ENCODE peak calls at places on chromosomes 13 and 19, in six cellular contexts. X, C, H, B, U and N are unnamed samples.

GRCh38 chr19:50301607-50301971 is 27.6 kb downstream of the KCNC3 start:
- DNase-seq in X (no peak), C (no peak), H (no peak), B (no peak), U (no peak), N (no peak)

GRCh38 chr19:16100524-16100923 is 11.2 kb upstream of the RAB8A start:
- DNase-seq in X (no peak), C (no peak), H (no peak), B (no peak), U (no peak), N (no peak)

GRCh38 chr19:10113592-10113963 is 2.1 kb downstream of the P2RY11 start:
- DNase-seq in X (no peak), C (no peak), H (no peak), B (no peak), U (no peak), N (no peak)

GRCh38 chr19:1250374-1251232 is 2.2 kb downstream of the MIDN start:
- DNase-seq in X (peak; percentile 67), C (peak; percentile 84), H (no peak), B (peak; percentile 65), U (peak; percentile 93), N (peak; percentile 64)

GRCh38 chr13:26133286-26133685 is 81.5 kb upstream of the SHISA2 start:
- DNase-seq in X (no peak), C (no peak), H (no peak), B (no peak), U (no peak), N (no peak)

GRCh38 chr13:80341771-80342271 is 895 bp upstream of the SPRY2 start:
- DNase-seq in X (peak; percentile 68), C (peak; percentile 87), H (no peak), B (peak; percentile 67), U (no peak), N (peak; percentile 56)

GRCh38 chr19:1401138-1401888 is at the start of gene GAMT:
- DNase-seq in X (peak; percentile 37), C (peak; percentile 77), H (no peak), B (no peak), U (no peak), N (peak; percentile 87)

GRCh38 chr19:42129399-42130253 is 2.6 kb downstream of the POU2F2 start:
- DNase-seq in X (peak; percentile 45), C (no peak), H (peak; percentile 82), B (peak; percentile 31), U (peak; percentile 84), N (peak; percentile 76)

GRCh38 chr13:53343345-53343744 is 314.7 kb downstream of the OLFM4 start:
- DNase-seq in X (no peak), C (peak; percentile 91), H (no peak), B (no peak), U (no peak), N (no peak)

GRCh38 chr19:45564131-45564780 is 20.3 kb downstream of the OPA3 start:
- DNase-seq in X (no peak), C (peak; percentile 81), H (no peak), B (no peak), U (no peak), N (no peak)

GRCh38 chr13:43284162-43284561 is 260.8 kb downstream of the DNAJC15 start:
- DNase-seq in X (peak; percentile 81), C (no peak), H (peak; percentile 62), B (no peak), U (no peak), N (peak; percentile 66)

GRCh38 chr13:66427330-66427990 is 802.7 kb downstream of the PCDH9 start:
- DNase-seq in X (no peak), C (no peak), H (no peak), B (no peak), U (no peak), N (no peak)

GRCh38 chr19:42220751-42221097 is 612 bp downstream of the ZNF526 start:
- DNase-seq in X (no peak), C (no peak), H (no peak), B (no peak), U (no peak), N (no peak)

GRCh38 chr19:52566588-52566987 is 3.5 kb upstream of the ZNF701 start:
- DNase-seq in X (peak; percentile 60), C (no peak), H (peak; percentile 75), B (no peak), U (no peak), N (peak; percentile 20)

GRCh38 chr19:52567921-52568320 is 2.2 kb upstream of the ZNF701 start:
- DNase-seq in X (no peak), C (no peak), H (no peak), B (no peak), U (no peak), N (no peak)

GRCh38 chr19:52570005-52570861 is at the start of gene ZNF701:
- DNase-seq in X (peak; percentile 87), C (peak; percentile 99), H (peak; percentile 91), B (peak; percentile 97), U (peak; percentile 98), N (peak; percentile 93)

DNA sequence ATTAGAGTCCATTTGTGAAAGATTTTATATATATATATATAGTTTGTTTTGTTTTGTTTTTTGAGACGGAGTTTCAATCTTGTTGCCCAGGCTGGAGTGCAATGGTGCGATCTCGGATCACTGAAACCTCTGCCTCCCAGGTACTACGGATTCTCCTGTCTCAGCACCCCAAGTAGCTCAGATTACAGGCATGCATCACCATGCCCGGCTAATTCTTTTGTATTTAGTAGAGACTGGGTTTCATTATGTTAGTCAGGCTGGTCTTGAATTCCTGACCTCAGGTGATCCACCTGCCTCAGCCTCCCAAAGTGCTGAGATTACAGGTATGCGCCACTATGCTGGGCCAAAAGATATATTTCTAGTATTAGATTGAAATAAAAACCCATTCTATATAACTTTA is 4.0 kb upstream of the ZNF701 start:
- DNase-seq in X (no peak), C (no peak), H (no peak), B (no peak), U (no peak), N (no peak)
- H3K9me3 ChIP-seq in X (no peaks in the 10 kb centered on the region), C (peaks cover 20% of the 10 kb centered on the region), H (peaks cover 37% of the 10 kb centered on the region), B (no peaks in the 10 kb centered on the region), U (peaks cover 13% of the 10 kb centered on the region), N (peaks cover 50% of the 10 kb centered on the region)

DNA sequence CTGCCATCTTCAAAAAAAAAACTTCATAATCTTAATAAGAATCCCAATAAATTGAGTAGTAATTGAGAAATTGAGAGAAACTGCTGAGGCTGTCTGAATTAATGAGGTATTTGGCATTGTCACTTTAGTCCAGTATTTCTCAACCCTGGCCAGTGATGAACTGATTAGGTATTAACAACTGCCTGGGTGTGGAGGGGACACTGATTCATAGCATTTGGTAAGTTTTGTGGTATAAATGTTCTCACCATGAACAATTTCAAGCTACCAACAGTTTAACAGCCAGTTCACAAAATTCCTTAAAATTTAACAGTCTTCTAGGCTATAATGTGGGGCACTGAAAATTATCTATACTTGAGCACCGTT is 18.3 kb downstream of the GPC6 start:
- DNase-seq in X (peak; percentile 86), C (no peak), H (peak; percentile 75), B (no peak), U (no peak), N (peak; percentile 56)
- H3K9ac ChIP-seq in X (no peak overlapping the region), C (no peak overlapping the region), H (peak overlapping the region; percentile 46), B (no peak overlapping the region), U (no peak overlapping the region), N (peak overlapping the region; percentile 89)

DNA sequence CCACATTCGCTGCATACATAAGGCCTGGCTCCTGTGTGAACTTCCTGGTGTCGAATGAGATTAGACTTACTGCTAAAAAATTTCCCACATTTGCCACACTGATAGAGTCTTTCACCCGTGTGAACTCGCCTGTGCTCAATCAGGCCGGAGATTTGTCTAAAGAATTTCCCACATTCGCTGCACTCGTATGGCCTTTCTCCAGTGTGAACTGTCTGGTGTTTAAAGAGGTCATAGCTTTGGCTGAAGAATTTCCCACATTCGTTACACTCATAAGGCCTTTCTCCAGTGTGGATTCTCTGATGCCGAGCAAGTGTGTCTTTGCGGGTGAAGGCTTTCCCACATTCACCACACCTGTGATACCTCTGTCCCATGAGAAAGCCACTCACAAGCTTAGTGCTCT is 6.5 kb downstream of the ZNF671 start:
- DNase-seq in X (no peak), C (no peak), H (no peak), B (no peak), U (no peak), N (no peak)
- H3K9me3 ChIP-seq in X (peaks cover 11% of the 10 kb centered on the region), C (peaks cover 24% of the 10 kb centered on the region), H (peaks cover 31% of the 10 kb centered on the region), B (peaks cover 12% of the 10 kb centered on the region), U (peaks cover 52% of the 10 kb centered on the region), N (peaks cover 24% of the 10 kb centered on the region)

GRCh38 chr19:31092189-31092753 is 257.0 kb downstream of the TSHZ3 start:
- DNase-seq in X (no peak), C (no peak), H (no peak), B (no peak), U (no peak), N (no peak)

GRCh38 chr19:31096047-31096446 is 253.2 kb downstream of the TSHZ3 start:
- DNase-seq in X (no peak), C (no peak), H (no peak), B (no peak), U (peak; percentile 69), N (no peak)

GRCh38 chr19:31096930-31097329 is 252.3 kb downstream of the TSHZ3 start:
- DNase-seq in X (no peak), C (no peak), H (no peak), B (no peak), U (no peak), N (no peak)

GRCh38 chr19:31099470-31100190 is 249.6 kb downstream of the TSHZ3 start:
- DNase-seq in X (no peak), C (no peak), H (no peak), B (no peak), U (no peak), N (peak; percentile 54)

DNA sequence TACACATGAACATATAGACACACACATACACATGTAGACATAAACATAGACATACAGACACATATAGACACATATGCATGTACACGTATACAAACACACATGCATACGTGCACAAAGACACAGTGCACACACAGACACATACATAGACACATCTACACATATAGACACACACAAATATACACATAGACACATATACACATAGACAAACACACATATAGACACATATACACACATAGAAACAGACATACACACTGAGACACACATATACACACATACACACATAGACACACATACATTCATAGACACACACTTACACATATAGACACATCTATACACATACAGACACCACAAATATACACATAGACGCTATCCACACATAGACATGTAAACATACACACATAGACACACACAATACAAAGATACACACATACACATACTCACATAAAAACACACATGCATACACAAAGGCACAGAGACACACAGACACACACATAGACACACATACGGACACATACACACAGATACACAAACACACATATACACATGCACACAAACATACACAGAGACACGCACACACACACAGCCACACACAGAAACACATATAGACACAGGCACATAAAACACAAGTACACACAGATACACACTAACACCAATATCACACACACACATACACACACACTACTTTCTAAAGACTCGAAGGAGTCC is 254.0 kb downstream of the TSHZ3 start:
- DNase-seq in X (no peak), C (no peak), H (no peak), B (no peak), U (no peak), N (no peak)
- H3K9ac ChIP-seq in X (no peak overlapping the region), C (no peak overlapping the region), H (no peak overlapping the region), B (no peak overlapping the region), U (no peak overlapping the region), N (no peak overlapping the region)

DNA sequence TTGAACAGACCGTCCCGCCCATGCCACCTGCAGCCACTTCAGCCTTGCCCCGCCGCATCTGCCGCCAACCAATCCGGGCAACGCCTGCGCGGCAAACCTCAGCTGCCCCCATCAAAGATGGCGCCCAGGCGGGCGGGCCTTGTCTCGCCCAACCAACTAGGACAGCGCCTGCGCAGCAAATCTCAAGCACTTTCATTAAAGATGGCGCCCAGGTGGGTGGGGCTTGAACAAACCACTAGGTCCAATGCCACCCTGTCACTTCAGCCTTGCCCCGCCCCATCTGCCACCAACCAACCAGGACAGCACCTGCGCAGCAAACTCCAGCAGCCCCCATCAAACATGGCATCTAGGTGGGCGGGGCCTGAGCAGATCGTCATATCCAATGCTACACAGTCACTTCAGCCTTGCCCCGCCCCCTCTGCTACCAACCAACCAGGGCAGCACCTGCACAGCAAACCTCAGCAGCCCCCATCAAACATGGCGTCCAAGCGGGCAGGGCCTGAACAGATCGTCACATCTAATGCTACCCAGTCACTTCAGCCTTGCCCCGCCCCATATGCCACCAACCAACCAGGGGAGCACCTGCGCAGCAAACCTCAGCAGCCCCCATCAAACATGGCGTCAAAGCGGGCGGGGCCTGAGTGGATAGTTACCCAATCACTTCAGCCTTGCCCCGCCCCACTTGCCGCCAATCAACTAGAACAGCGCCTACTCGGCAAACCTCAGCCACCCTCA is 1.4 kb downstream of the PEG3 start:
- DNase-seq in X (peak; percentile 22), C (no peak), H (peak; percentile 32), B (peak; percentile 72), U (peak; percentile 99), N (peak; percentile 31)
- H3K9me3 ChIP-seq in X (no peaks in the 10 kb centered on the region), C (peaks cover 87% of the 10 kb centered on the region), H (peaks cover 33% of the 10 kb centered on the region), B (no peaks in the 10 kb centered on the region), U (no peaks in the 10 kb centered on the region), N (no peaks in the 10 kb centered on the region)